ENCODE peak calls at places on chromosomes 12 and 14, in ten cellular contexts. One of them, this sample, is unnamed.

GRCh38 chr12:67512061-67512460 is 136.5 kb upstream of the DYRK2 start:
- DNase-seq in gastrocnemius medialis: no peak
- DNase-seq in HL-60: no peak
- DNase-seq in AG04450: no peak
- DNase-seq in HFF-Myc: no peak
- DNase-seq in AG09319: no peak
- DNase-seq in esophagus squamous epithelium: no peak
- DNase-seq in CD8-positive, alpha-beta T cell: no peak
- DNase-seq in upper lobe of right lung: no peak
- DNase-seq in AG09309: no peak
- DNase-seq in this sample: no peak

GRCh38 chr14:71165121-71165574 is 257.9 kb downstream of the PCNX1 start:
- DNase-seq in HL-60: no peak
- DNase-seq in AG09319: no peak
- DNase-seq in gastrocnemius medialis: no peak
- DNase-seq in upper lobe of right lung: no peak
- DNase-seq in HFF-Myc: no peak
- DNase-seq in esophagus squamous epithelium: no peak
- DNase-seq in AG09309: no peak
- DNase-seq in CD8-positive, alpha-beta T cell: no peak
- DNase-seq in AG04450: no peak
- DNase-seq in this sample: peak; percentile 15

GRCh38 chr12:18719922-18720321 is 17.9 kb downstream of the PLCZ1 start:
- DNase-seq in AG04450: no peak
- DNase-seq in CD8-positive, alpha-beta T cell: no peak
- DNase-seq in HL-60: no peak
- DNase-seq in AG09319: no peak
- DNase-seq in gastrocnemius medialis: no peak
- DNase-seq in HFF-Myc: no peak
- DNase-seq in upper lobe of right lung: no peak
- DNase-seq in AG09309: no peak
- DNase-seq in esophagus squamous epithelium: no peak
- DNase-seq in this sample: no peak

GRCh38 chr14:77037338-77037782 is 8.9 kb upstream of the IRF2BPL start:
- DNase-seq in CD8-positive, alpha-beta T cell: no peak
- DNase-seq in AG04450: no peak
- DNase-seq in AG09309: no peak
- DNase-seq in gastrocnemius medialis: no peak
- DNase-seq in HFF-Myc: no peak
- DNase-seq in upper lobe of right lung: no peak
- DNase-seq in esophagus squamous epithelium: no peak
- DNase-seq in HL-60: no peak
- DNase-seq in AG09319: no peak
- DNase-seq in this sample: no peak

GRCh38 chr14:102490456-102490855 is 19.1 kb downstream of the ANKRD9 start:
- DNase-seq in esophagus squamous epithelium: no peak
- DNase-seq in HL-60: no peak
- DNase-seq in AG09319: no peak
- DNase-seq in gastrocnemius medialis: no peak
- DNase-seq in CD8-positive, alpha-beta T cell: no peak
- DNase-seq in upper lobe of right lung: peak; percentile 58
- DNase-seq in AG09309: no peak
- DNase-seq in AG04450: no peak
- DNase-seq in HFF-Myc: no peak
- DNase-seq in this sample: peak; percentile 5

GRCh38 chr12:42332301-42332894 is 6.4 kb downstream of the PPHLN1 start:
- DNase-seq in AG09309: no peak
- DNase-seq in CD8-positive, alpha-beta T cell: no peak
- DNase-seq in HFF-Myc: no peak
- DNase-seq in esophagus squamous epithelium: no peak
- DNase-seq in upper lobe of right lung: no peak
- DNase-seq in gastrocnemius medialis: no peak
- DNase-seq in AG09319: peak; percentile 14
- DNase-seq in HL-60: peak; percentile 35
- DNase-seq in AG04450: no peak
- DNase-seq in this sample: no peak

GRCh38 chr14:100486025-100486828 is 101.0 kb downstream of the BEGAIN start:
- DNase-seq in AG09309: peak; percentile 98
- DNase-seq in AG04450: peak; percentile 48
- DNase-seq in HFF-Myc: peak; percentile 89
- DNase-seq in upper lobe of right lung: peak; percentile 76
- DNase-seq in CD8-positive, alpha-beta T cell: peak; percentile 60
- DNase-seq in HL-60: peak; percentile 41
- DNase-seq in AG09319: peak; percentile 85
- DNase-seq in esophagus squamous epithelium: no peak
- DNase-seq in gastrocnemius medialis: no peak
- DNase-seq in this sample: peak; percentile 78

GRCh38 chr14:32507029-32507984 is 178.2 kb downstream of the AKAP6 start:
- DNase-seq in gastrocnemius medialis: peak; percentile 73
- DNase-seq in AG09309: peak; percentile 81
- DNase-seq in HL-60: no peak
- DNase-seq in upper lobe of right lung: no peak
- DNase-seq in esophagus squamous epithelium: no peak
- DNase-seq in AG04450: peak; percentile 54
- DNase-seq in AG09319: peak; percentile 68
- DNase-seq in HFF-Myc: no peak
- DNase-seq in CD8-positive, alpha-beta T cell: no peak
- DNase-seq in this sample: no peak

GRCh38 chr12:99019798-99020197 is 374.7 kb downstream of the APAF1 start:
- DNase-seq in gastrocnemius medialis: no peak
- DNase-seq in esophagus squamous epithelium: no peak
- DNase-seq in AG09309: no peak
- DNase-seq in HL-60: no peak
- DNase-seq in AG09319: no peak
- DNase-seq in AG04450: no peak
- DNase-seq in CD8-positive, alpha-beta T cell: no peak
- DNase-seq in HFF-Myc: no peak
- DNase-seq in upper lobe of right lung: no peak
- DNase-seq in this sample: no peak

GRCh38 chr12:119180380-119181040 is 1.8 kb downstream of the HSPB8 start:
- DNase-seq in esophagus squamous epithelium: no peak
- DNase-seq in gastrocnemius medialis: peak; percentile 80
- DNase-seq in AG04450: no peak
- DNase-seq in AG09319: peak; percentile 27
- DNase-seq in upper lobe of right lung: no peak
- DNase-seq in CD8-positive, alpha-beta T cell: no peak
- DNase-seq in HFF-Myc: no peak
- DNase-seq in AG09309: no peak
- DNase-seq in HL-60: no peak
- DNase-seq in this sample: peak; percentile 74

GRCh38 chr12:52244615-52244994 is 11.6 kb downstream of the KRT7 start:
- DNase-seq in AG09309: no peak
- DNase-seq in upper lobe of right lung: no peak
- DNase-seq in AG04450: no peak
- DNase-seq in gastrocnemius medialis: no peak
- DNase-seq in HFF-Myc: no peak
- DNase-seq in AG09319: no peak
- DNase-seq in esophagus squamous epithelium: no peak
- DNase-seq in CD8-positive, alpha-beta T cell: no peak
- DNase-seq in HL-60: no peak
- DNase-seq in this sample: peak; percentile 23

GRCh38 chr12:76259071-76259470 is 89.1 kb downstream of the BBS10 start:
- DNase-seq in AG04450: no peak
- DNase-seq in HL-60: no peak
- DNase-seq in upper lobe of right lung: no peak
- DNase-seq in AG09319: no peak
- DNase-seq in CD8-positive, alpha-beta T cell: no peak
- DNase-seq in AG09309: no peak
- DNase-seq in gastrocnemius medialis: peak; percentile 29
- DNase-seq in esophagus squamous epithelium: no peak
- DNase-seq in HFF-Myc: no peak
- DNase-seq in this sample: no peak

GRCh38 chr12:59403259-59403932 is 192.4 kb upstream of the SLC16A7 start:
- DNase-seq in CD8-positive, alpha-beta T cell: peak; percentile 25
- DNase-seq in AG09319: peak; percentile 71
- DNase-seq in AG04450: peak; percentile 52
- DNase-seq in gastrocnemius medialis: peak; percentile 12
- DNase-seq in upper lobe of right lung: no peak
- DNase-seq in HL-60: peak; percentile 35
- DNase-seq in HFF-Myc: peak; percentile 63
- DNase-seq in esophagus squamous epithelium: no peak
- DNase-seq in AG09309: peak; percentile 59
- DNase-seq in this sample: no peak

GRCh38 chr12:148676-149416 is 65.1 kb downstream of the SLC6A12 start:
- DNase-seq in HL-60: no peak
- DNase-seq in esophagus squamous epithelium: no peak
- DNase-seq in gastrocnemius medialis: no peak
- DNase-seq in AG09309: no peak
- DNase-seq in AG09319: no peak
- DNase-seq in AG04450: no peak
- DNase-seq in HFF-Myc: no peak
- DNase-seq in upper lobe of right lung: no peak
- DNase-seq in CD8-positive, alpha-beta T cell: no peak
- DNase-seq in this sample: no peak

GRCh38 chr12:2642176-2642892 is 152.4 kb upstream of the FKBP4 start:
- DNase-seq in AG09309: no peak
- DNase-seq in HL-60: no peak
- DNase-seq in CD8-positive, alpha-beta T cell: no peak
- DNase-seq in AG09319: no peak
- DNase-seq in AG04450: no peak
- DNase-seq in esophagus squamous epithelium: no peak
- DNase-seq in upper lobe of right lung: peak; percentile 23
- DNase-seq in gastrocnemius medialis: no peak
- DNase-seq in HFF-Myc: no peak
- DNase-seq in this sample: no peak

GRCh38 chr12:19482036-19482435 is 42.7 kb downstream of the AEBP2 start:
- DNase-seq in AG09319: no peak
- DNase-seq in HFF-Myc: no peak
- DNase-seq in esophagus squamous epithelium: no peak
- DNase-seq in CD8-positive, alpha-beta T cell: no peak
- DNase-seq in upper lobe of right lung: no peak
- DNase-seq in HL-60: no peak
- DNase-seq in gastrocnemius medialis: no peak
- DNase-seq in AG04450: no peak
- DNase-seq in AG09309: no peak
- DNase-seq in this sample: no peak

GRCh38 chr12:5873341-5873919 is 71.6 kb downstream of the ANO2 start:
- DNase-seq in AG09309: no peak
- DNase-seq in HFF-Myc: no peak
- DNase-seq in upper lobe of right lung: no peak
- DNase-seq in esophagus squamous epithelium: no peak
- DNase-seq in AG04450: no peak
- DNase-seq in HL-60: no peak
- DNase-seq in AG09319: no peak
- DNase-seq in gastrocnemius medialis: no peak
- DNase-seq in CD8-positive, alpha-beta T cell: no peak
- DNase-seq in this sample: no peak

GRCh38 chr12:117805865-117806264 is 162.9 kb downstream of the KSR2 start:
- DNase-seq in HFF-Myc: no peak
- DNase-seq in CD8-positive, alpha-beta T cell: no peak
- DNase-seq in AG09309: no peak
- DNase-seq in HL-60: no peak
- DNase-seq in AG09319: no peak
- DNase-seq in AG04450: no peak
- DNase-seq in upper lobe of right lung: no peak
- DNase-seq in gastrocnemius medialis: no peak
- DNase-seq in esophagus squamous epithelium: no peak
- DNase-seq in this sample: no peak
- TF ChIP-seq CTCF in HFF-Myc: no peak
- TF ChIP-seq CTCF in CD8-positive, alpha-beta T cell: no peak
- TF ChIP-seq CTCF in AG09309: no peak
- TF ChIP-seq CTCF in HL-60: no peak
- TF ChIP-seq CTCF in AG09319: no peak
- TF ChIP-seq CTCF in AG04450: no peak
- TF ChIP-seq CTCF in upper lobe of right lung: no peak
- TF ChIP-seq CTCF in gastrocnemius medialis: no peak
- TF ChIP-seq CTCF in esophagus squamous epithelium: no peak
- TF ChIP-seq CTCF in this sample: no peak

GRCh38 chr14:98961191-98961590 is 310.8 kb downstream of the BCL11B start:
- DNase-seq in HL-60: no peak
- DNase-seq in gastrocnemius medialis: no peak
- DNase-seq in upper lobe of right lung: no peak
- DNase-seq in AG09319: no peak
- DNase-seq in HFF-Myc: no peak
- DNase-seq in AG04450: no peak
- DNase-seq in CD8-positive, alpha-beta T cell: no peak
- DNase-seq in esophagus squamous epithelium: no peak
- DNase-seq in AG09309: no peak
- DNase-seq in this sample: no peak
- TF ChIP-seq CTCF in HL-60: no peak
- TF ChIP-seq CTCF in gastrocnemius medialis: no peak
- TF ChIP-seq CTCF in upper lobe of right lung: no peak
- TF ChIP-seq CTCF in AG09319: no peak
- TF ChIP-seq CTCF in HFF-Myc: no peak
- TF ChIP-seq CTCF in AG04450: no peak
- TF ChIP-seq CTCF in CD8-positive, alpha-beta T cell: no peak
- TF ChIP-seq CTCF in esophagus squamous epithelium: no peak
- TF ChIP-seq CTCF in AG09309: no peak
- TF ChIP-seq CTCF in this sample: no peak

GRCh38 chr14:75186953-75187352 is 10.5 kb upstream of the TMED10 start:
- DNase-seq in gastrocnemius medialis: no peak
- DNase-seq in AG04450: no peak
- DNase-seq in HL-60: no peak
- DNase-seq in HFF-Myc: no peak
- DNase-seq in upper lobe of right lung: no peak
- DNase-seq in AG09319: no peak
- DNase-seq in AG09309: no peak
- DNase-seq in esophagus squamous epithelium: no peak
- DNase-seq in CD8-positive, alpha-beta T cell: no peak
- DNase-seq in this sample: no peak

GRCh38 chr14:75184039-75184438 is 7.6 kb upstream of the TMED10 start:
- DNase-seq in AG04450: no peak
- DNase-seq in AG09319: no peak
- DNase-seq in esophagus squamous epithelium: no peak
- DNase-seq in upper lobe of right lung: no peak
- DNase-seq in AG09309: no peak
- DNase-seq in HFF-Myc: no peak
- DNase-seq in CD8-positive, alpha-beta T cell: no peak
- DNase-seq in HL-60: no peak
- DNase-seq in gastrocnemius medialis: no peak
- DNase-seq in this sample: no peak

GRCh38 chr14:75183225-75183624 is 6.8 kb upstream of the TMED10 start:
- DNase-seq in AG04450: no peak
- DNase-seq in CD8-positive, alpha-beta T cell: no peak
- DNase-seq in upper lobe of right lung: no peak
- DNase-seq in HFF-Myc: no peak
- DNase-seq in gastrocnemius medialis: no peak
- DNase-seq in esophagus squamous epithelium: no peak
- DNase-seq in AG09309: no peak
- DNase-seq in HL-60: no peak
- DNase-seq in AG09319: no peak
- DNase-seq in this sample: no peak

GRCh38 chr14:75184447-75184846 is 8.0 kb upstream of the TMED10 start:
- DNase-seq in AG09319: no peak
- DNase-seq in HFF-Myc: no peak
- DNase-seq in HL-60: no peak
- DNase-seq in AG09309: peak; percentile 95
- DNase-seq in esophagus squamous epithelium: no peak
- DNase-seq in gastrocnemius medialis: no peak
- DNase-seq in upper lobe of right lung: no peak
- DNase-seq in AG04450: no peak
- DNase-seq in CD8-positive, alpha-beta T cell: no peak
- DNase-seq in this sample: no peak

GRCh38 chr14:75185251-75186040 is 9.0 kb upstream of the TMED10 start:
- DNase-seq in upper lobe of right lung: no peak
- DNase-seq in gastrocnemius medialis: no peak
- DNase-seq in AG09319: no peak
- DNase-seq in CD8-positive, alpha-beta T cell: no peak
- DNase-seq in AG09309: no peak
- DNase-seq in HFF-Myc: no peak
- DNase-seq in AG04450: no peak
- DNase-seq in esophagus squamous epithelium: no peak
- DNase-seq in HL-60: no peak
- DNase-seq in this sample: no peak
- TF ChIP-seq CTCF in upper lobe of right lung: no peak
- TF ChIP-seq CTCF in gastrocnemius medialis: no peak
- TF ChIP-seq CTCF in AG09319: no peak
- TF ChIP-seq CTCF in CD8-positive, alpha-beta T cell: no peak
- TF ChIP-seq CTCF in AG09309: no peak
- TF ChIP-seq CTCF in HFF-Myc: no peak
- TF ChIP-seq CTCF in AG04450: no peak
- TF ChIP-seq CTCF in esophagus squamous epithelium: no peak
- TF ChIP-seq CTCF in HL-60: no peak
- TF ChIP-seq CTCF in this sample: no peak

GRCh38 chr12:120495723-120496352 is at the start of gene DYNLL1:
- DNase-seq in AG09319: peak; percentile 87
- DNase-seq in CD8-positive, alpha-beta T cell: peak; percentile 95
- DNase-seq in esophagus squamous epithelium: peak; percentile 71
- DNase-seq in HL-60: peak; percentile 96
- DNase-seq in AG09309: peak; percentile 79
- DNase-seq in AG04450: peak; percentile 91
- DNase-seq in HFF-Myc: peak; percentile 94
- DNase-seq in upper lobe of right lung: peak; percentile 97
- DNase-seq in gastrocnemius medialis: peak; percentile 96
- DNase-seq in this sample: peak; percentile 94
- TF ChIP-seq CTCF in AG09319: no peak
- TF ChIP-seq CTCF in CD8-positive, alpha-beta T cell: no peak
- TF ChIP-seq CTCF in esophagus squamous epithelium: no peak
- TF ChIP-seq CTCF in HL-60: no peak
- TF ChIP-seq CTCF in AG09309: no peak
- TF ChIP-seq CTCF in AG04450: no peak
- TF ChIP-seq CTCF in HFF-Myc: no peak
- TF ChIP-seq CTCF in upper lobe of right lung: no peak
- TF ChIP-seq CTCF in gastrocnemius medialis: no peak
- TF ChIP-seq CTCF in this sample: peak; percentile 9